ENCODE peak calls at places on chromosomes 1 and 21, in six cellular contexts. Y is OCI-LY7; Z is activated CD8-positive, alpha-beta memory T cell treated with anti-CD3 and anti-CD28 coated beads for 24 hours; F is right lobe of liver; A is stimulated activated CD8-positive, alpha-beta memory T cell treated with anti-CD3 and anti-CD28 coated beads, Interleukin-2, amount 100 ng/mL, for 48 hours; B is neural progenitor cell. Q is an unnamed sample.

GRCh38 chr1:24540051-24540905 is 15.6 kb upstream of the NCMAP start:
- DNase-seq in Z (peak), Y (no peak), B (no peak), A (no peak), F (no peak), Q (no peak)

GRCh38 chr1:2379733-2380404 is 11.5 kb downstream of the MORN1 start:
- DNase-seq in F (peak), Z (no peak), B (no peak), Y (no peak), A (no peak), Q (no peak)

GRCh38 chr1:7912743-7913557 is 27.7 kb downstream of the TNFRSF9 start:
- DNase-seq in Z (peak), A (no peak), B (no peak), Y (no peak), F (no peak), Q (no peak)

GRCh38 chr1:198030682-198031081 is 113.5 kb downstream of the LHX9 start:
- DNase-seq in Z (no peak), Y (no peak), B (no peak), A (no peak), F (no peak), Q (no peak)

GRCh38 chr21:32930673-32931072 is 95.1 kb upstream of the OLIG2 start:
- DNase-seq in A (no peak), B (no peak), Y (no peak), F (no peak), Z (no peak), Q (peak)

GRCh38 chr1:9371951-9372350 is 79.3 kb downstream of the SPSB1 start:
- DNase-seq in A (no peak), Y (no peak), F (no peak), B (no peak), Z (no peak), Q (no peak)

GRCh38 chr1:245605480-245606156 is 450.8 kb downstream of the KIF26B start:
- DNase-seq in Y (no peak), A (no peak), B (no peak), Z (no peak), F (no peak), Q (no peak)

GRCh38 chr1:57307382-57307781 is 116.5 kb downstream of the DAB1 start:
- DNase-seq in Z (peak), A (peak), Y (peak), B (no peak), F (no peak), Q (no peak)

GRCh38 chr1:230797376-230798186 is 50.4 kb downstream of the CAPN9 start:
- DNase-seq in Z (no peak), F (no peak), B (peak), Y (peak), A (no peak), Q (peak)

GRCh38 chr1:104592926-104593325 is 843.2 kb downstream of the AMY1C start:
- DNase-seq in A (no peak), Y (peak), Z (no peak), F (no peak), B (no peak), Q (no peak)

GRCh38 chr1:218447010-218447689 is 102.0 kb downstream of the TGFB2 start:
- DNase-seq in F (no peak), Y (no peak), B (no peak), A (no peak), Z (no peak), Q (no peak)

GRCh38 chr1:6860401-6860800 is 75.1 kb downstream of the CAMTA1 start:
- DNase-seq in Y (no peak), Z (no peak), B (no peak), F (no peak), A (no peak), Q (no peak)